ENCODE peak calls at places on chromosomes 16 and 17, in ten cellular contexts. M, P, L, K, B, G, V, Y, R and D are unnamed samples.

GRCh38 chr16:3671424-3671823 is 16.9 kb downstream of the DNASE1 start:
- DNase-seq in P (no peak), G (no peak), M (no peak), R (no peak), Y (no peak), B (no peak), V (no peak), L (no peak), K (no peak), D (no peak)

GRCh38 chr17:46764709-46765401 is 53.6 kb downstream of the WNT3 start:
- DNase-seq in K (no peak), P (peak), Y (peak), B (no peak), L (peak), V (peak), R (no peak), G (no peak), M (no peak), D (peak)

GRCh38 chr16:64225696-64226095 is 896.2 kb downstream of the CDH11 start:
- DNase-seq in G (no peak), V (no peak), Y (no peak), R (no peak), M (no peak), B (no peak), L (no peak), K (no peak), P (no peak), D (no peak)

GRCh38 chr17:47188266-47188665 is 829 bp downstream of the CDC27 start:
- DNase-seq in K (peak), M (peak), V (peak), R (no peak), G (no peak), P (no peak), Y (no peak), B (no peak), L (no peak), D (peak)

GRCh38 chr16:14494396-14494795 is 135.7 kb downstream of the PARN start:
- DNase-seq in K (no peak), P (no peak), M (no peak), L (no peak), R (no peak), B (no peak), G (no peak), Y (no peak), V (no peak), D (no peak)

GRCh38 chr17:43583332-43583731 is 37.2 kb upstream of the ETV4 start:
- DNase-seq in V (no peak), L (no peak), R (no peak), M (no peak), G (no peak), B (no peak), K (no peak), Y (no peak), P (no peak), D (no peak)

GRCh38 chr16:74650966-74651567 is 15.6 kb downstream of the RFWD3 start:
- DNase-seq in B (no peak), P (no peak), Y (no peak), M (no peak), V (no peak), K (peak), G (no peak), R (no peak), L (no peak), D (peak)

GRCh38 chr17:8189041-8189710 is 804 bp downstream of the BORCS6 start:
- DNase-seq in Y (no peak), G (no peak), L (peak), M (no peak), R (no peak), K (peak), B (no peak), V (no peak), P (peak), D (peak)

GRCh38 chr17:59616253-59616920 is 3.3 kb upstream of the CLTC start:
- DNase-seq in R (no peak), Y (no peak), P (no peak), V (no peak), M (no peak), B (no peak), G (no peak), K (no peak), L (no peak), D (no peak)

GRCh38 chr16:63943568-63943967 is 1178.3 kb downstream of the CDH11 start:
- DNase-seq in B (no peak), L (no peak), M (no peak), G (no peak), K (no peak), V (no peak), Y (no peak), P (no peak), R (no peak), D (no peak)

GRCh38 chr16:49096191-49096945 is 185.3 kb downstream of the CBLN1 start:
- DNase-seq in P (no peak), Y (no peak), L (no peak), V (no peak), K (no peak), R (no peak), M (no peak), G (no peak), B (no peak), D (no peak)

GRCh38 chr17:57467226-57467625 is 210.9 kb downstream of the MSI2 start:
- DNase-seq in R (no peak), Y (no peak), K (no peak), G (no peak), L (no peak), B (no peak), V (no peak), M (no peak), P (no peak), D (no peak)

GRCh38 chr17:78472035-78472905 is 93.8 kb downstream of the PGS1 start:
- DNase-seq in M (no peak), P (no peak), G (no peak), R (no peak), L (no peak), V (no peak), B (no peak), K (no peak), Y (no peak), D (no peak)

GRCh38 chr16:85853641-85854545 is 45.1 kb upstream of the IRF8 start:
- DNase-seq in G (no peak), L (no peak), R (peak), P (no peak), V (no peak), M (no peak), Y (no peak), B (no peak), K (no peak), D (no peak)

GRCh38 chr16:83045790-83046189 is 419.0 kb downstream of the CDH13 start:
- DNase-seq in M (no peak), L (no peak), G (no peak), Y (no peak), R (no peak), P (no peak), B (no peak), V (no peak), K (no peak), D (no peak)

GRCh38 chr16:46882304-46882939 is 1.7 kb upstream of the GPT2 start:
- DNase-seq in V (no peak), M (no peak), R (no peak), P (no peak), B (no peak), Y (no peak), K (peak), G (no peak), L (no peak), D (no peak)

GRCh38 chr17:50467855-50468119 is 893 bp downstream of the CHAD start:
- DNase-seq in L (no peak), M (no peak), V (no peak), G (no peak), R (peak), K (no peak), B (no peak), Y (no peak), P (no peak), D (no peak)

GRCh38 chr17:47077576-47077975 is 98.5 kb upstream of the RPRML start:
- DNase-seq in V (no peak), G (no peak), L (no peak), B (no peak), P (no peak), K (no peak), R (no peak), Y (no peak), M (no peak), D (no peak)

GRCh38 chr17:56891751-56892150 is 22.1 kb downstream of the TRIM25 start:
- DNase-seq in M (peak), V (no peak), Y (peak), R (no peak), P (peak), B (no peak), G (no peak), L (peak), K (no peak), D (no peak)

GRCh38 chr16:11107781-11108465 is 148.1 kb downstream of the SOCS1 start:
- DNase-seq in L (no peak), G (no peak), K (no peak), V (no peak), P (no peak), Y (no peak), M (no peak), R (no peak), B (no peak), D (no peak)

GRCh38 chr17:27381007-27381501 is 75.2 kb upstream of the KSR1 start:
- DNase-seq in P (peak), V (peak), G (no peak), Y (peak), L (peak), M (peak), R (peak), K (peak), B (no peak), D (peak)

GRCh38 chr17:69470702-69471101 is 56.2 kb downstream of the MAP2K6 start:
- DNase-seq in K (peak), L (no peak), Y (no peak), M (no peak), G (no peak), V (no peak), B (no peak), P (no peak), R (no peak), D (no peak)

GRCh38 chr17:49217651-49218413 is 7.3 kb downstream of the ABI3 start:
- DNase-seq in L (peak), R (peak), B (no peak), P (peak), Y (peak), G (no peak), V (peak), M (peak), K (no peak), D (no peak)

GRCh38 chr17:48307814-48308411 is 122.1 kb downstream of the SKAP1 start:
- DNase-seq in G (no peak), M (peak), B (no peak), P (peak), K (peak), Y (peak), L (no peak), R (peak), V (peak), D (peak)

GRCh38 chr17:66889480-66890230 is 54.7 kb downstream of the CACNG5 start:
- DNase-seq in M (no peak), K (no peak), B (no peak), L (no peak), P (no peak), R (no peak), V (no peak), Y (no peak), G (no peak), D (peak)